ENCODE peak calls at places on chromosomes 13 and 19, in five cellular contexts. M is IMR-90, R is sigmoid colon, L is MCF 10A, W is left ventricle myocardium inferior. E is an unnamed sample.

GRCh38 chr19:58021541-58022282 is 12.1 kb upstream of the ZSCAN1 start:
- DNase-seq in M (peak), R (peak), L (no peak), W (no peak), E (no peak)

GRCh38 chr13:22138947-22139346 is 468.1 kb downstream of the FGF9 start:
- DNase-seq in M (no peak), R (no peak), L (no peak), W (no peak), E (no peak)

GRCh38 chr19:16594681-16595091 is 22.5 kb upstream of the SLC35E1 start:
- DNase-seq in M (no peak), R (no peak), L (no peak), W (no peak), E (no peak)

GRCh38 chr19:31350693-31351211 is 1.5 kb upstream of the TSHZ3 start:
- DNase-seq in M (peak), R (no peak), L (no peak), W (peak), E (peak)

GRCh38 chr19:1360126-1360817 is 23.4 kb upstream of the NDUFS7 start:
- DNase-seq in M (no peak), R (no peak), L (no peak), W (no peak), E (no peak)

GRCh38 chr19:24086974-24087595 is at the start of gene ZNF254:
- DNase-seq in M (peak), R (peak), L (peak), W (peak), E (peak)

GRCh38 chr13:58018865-58019264 is 387.3 kb downstream of the PCDH17 start:
- DNase-seq in M (no peak), R (no peak), L (no peak), W (no peak), E (no peak)

GRCh38 chr19:40802300-40803169 is 3.5 kb downstream of the EGLN2 start:
- DNase-seq in M (no peak), R (peak), L (no peak), W (peak), E (peak)

GRCh38 chr19:16023558-16023915 is 52.8 kb upstream of the TPM4 start:
- DNase-seq in M (no peak), R (peak), L (no peak), W (no peak), E (no peak)

GRCh38 chr19:6018786-6019185 is 40.8 kb upstream of the RANBP3 start:
- DNase-seq in M (no peak), R (peak), L (no peak), W (no peak), E (peak)

GRCh38 chr13:97359181-97360057 is 74.5 kb upstream of the RAP2A start:
- DNase-seq in M (peak), R (peak), L (peak), W (no peak), E (no peak)

GRCh38 chr13:43730642-43731041 is 56.1 kb downstream of the ENOX1 start:
- DNase-seq in M (peak), R (peak), L (peak), W (no peak), E (peak)

GRCh38 chr19:17302391-17303166 is 646 bp downstream of the ABHD8 start:
- DNase-seq in M (no peak), R (no peak), L (no peak), W (no peak), E (peak)

DNA sequence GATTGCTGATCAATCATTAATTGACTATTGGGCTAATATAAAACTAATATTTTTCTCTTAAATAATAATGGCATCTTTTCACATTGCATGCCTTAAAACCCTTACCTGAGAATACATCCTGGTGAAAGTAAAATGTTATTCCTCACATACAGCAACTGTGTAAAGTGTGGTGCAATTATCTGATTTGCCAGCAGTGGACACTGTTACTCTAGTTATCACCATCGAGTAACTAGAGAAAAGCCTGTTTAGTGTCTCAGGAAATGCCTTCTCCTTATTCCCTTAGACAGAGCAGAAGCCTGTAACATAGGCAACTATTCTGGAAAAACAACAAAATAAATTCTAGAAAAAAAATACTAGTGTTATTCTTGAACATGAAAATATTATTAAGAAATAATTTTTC is 459.8 kb downstream of the FGF14 start:
- DNase-seq in M (peak), R (no peak), L (peak), W (no peak), E (no peak)
- TF ChIP-seq CTCF in M (peak), R (peak), L (peak), W (peak), E (peak)

GRCh38 chr13:106145997-106146864 is 389.2 kb downstream of the EFNB2 start:
- DNase-seq in M (no peak), R (no peak), L (no peak), W (no peak), E (no peak)
- TF ChIP-seq CTCF in M (no peak), R (no peak), L (no peak), W (no peak), E (no peak)

DNA sequence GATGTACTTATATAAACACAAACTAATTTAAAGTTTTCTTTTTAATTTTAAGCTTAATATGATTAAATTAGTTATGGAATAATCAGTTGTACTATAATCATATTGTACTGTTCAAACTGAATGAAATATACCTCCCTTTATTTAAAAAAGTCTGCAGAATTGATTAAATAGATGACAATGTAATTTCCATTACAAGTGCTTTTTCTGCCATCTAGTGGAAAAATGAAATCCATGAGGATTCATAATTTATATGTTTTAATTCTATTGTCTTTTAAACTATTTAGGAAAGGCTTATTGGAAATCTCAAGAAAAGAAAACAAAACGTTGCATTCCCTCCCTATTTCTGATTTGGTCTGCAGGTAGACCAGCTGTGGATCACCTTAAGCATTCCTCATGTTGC is 30.8 kb downstream of the MZT1 start:
- DNase-seq in M (peak), R (no peak), L (peak), W (no peak), E (no peak)
- TF ChIP-seq CTCF in M (peak), R (no peak), L (peak), W (peak), E (no peak)

DNA sequence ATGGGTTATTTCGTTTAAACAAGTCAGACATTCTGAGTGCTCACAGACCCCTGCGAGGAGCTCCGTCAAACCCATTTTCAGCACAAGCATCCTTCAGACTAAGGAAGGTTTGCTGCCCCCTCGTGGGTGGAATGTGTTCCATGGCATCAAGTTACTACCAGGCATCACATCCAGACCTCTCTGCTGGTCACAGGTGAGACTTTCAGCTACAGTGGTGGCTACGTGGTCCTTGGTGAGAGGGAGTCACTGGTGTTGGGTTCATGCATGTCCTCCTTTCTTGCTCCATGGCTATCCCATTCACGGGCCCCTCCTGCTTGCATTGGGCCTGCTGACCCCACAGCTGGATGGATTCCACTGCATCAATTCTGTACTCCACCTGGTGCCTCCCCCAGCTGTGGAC is 9.1 kb upstream of the LILRB5 start:
- DNase-seq in M (peak), R (peak), L (peak), W (peak), E (peak)
- TF ChIP-seq CTCF in M (peak), R (peak), L (peak), W (peak), E (peak)